ENCODE peak calls at places on chromosomes 4 and X, in five cellular contexts. L is activated effector memory CD4-positive, alpha-beta T cell treated with anti-CD3 and anti-CD28 coated beads, Interleukin-2, amount 50 U/mL, for 16 hours; X is GF-D8; T is AG09309; S is cardiac muscle cell. P is an unnamed sample.
A peak's percentile ranks its signal among the peaks of the same experiment; 100 is the strongest.

GRCh38 chr4:24321151-24321550 is 263.2 kb downstream of the DHX15 start:
- DNase-seq in X (no peak), S (no peak), T (peak; percentile 52), L (no peak), P (no peak)

GRCh38 chrX:109732319-109732779 is 708 bp downstream of the ACSL4 start:
- DNase-seq in X (peak; percentile 18), S (peak; percentile 15), L (no peak), T (no peak), P (no peak)

GRCh38 chr4:141027421-141027820 is 105.8 kb downstream of the RNF150 start:
- DNase-seq in S (peak; percentile 44), L (no peak), X (no peak), T (no peak), P (no peak)

GRCh38 chr4:37628977-37629609 is 57.1 kb downstream of the RELL1 start:
- DNase-seq in S (no peak), X (no peak), T (peak; percentile 46), L (no peak), P (no peak)

GRCh38 chr4:122005064-122005755 is 53.4 kb upstream of the TRPC3 start:
- DNase-seq in T (no peak), S (no peak), L (no peak), X (no peak), P (no peak)

GRCh38 chr4:155543126-155543765 is 123.4 kb upstream of the GUCY1A1 start:
- DNase-seq in T (no peak), L (no peak), X (no peak), S (no peak), P (no peak)

GRCh38 chrX:348461-349117 is 30.0 kb upstream of the GTPBP6 start:
- DNase-seq in X (no peak), L (no peak), T (no peak), S (no peak), P (no peak)

GRCh38 chr4:159516556-159516955 is 413.7 kb downstream of the RAPGEF2 start:
- DNase-seq in T (peak; percentile 2), L (no peak), S (no peak), X (no peak), P (no peak)

GRCh38 chrX:1394731-1395501 is 3.0 kb upstream of the SLC25A6 start:
- DNase-seq in T (no peak), L (peak; percentile 61), S (no peak), X (no peak), P (no peak)

GRCh38 chr4:72690782-72691181 is 121.8 kb upstream of the ADAMTS3 start:
- DNase-seq in L (no peak), S (peak; percentile 11), T (no peak), X (no peak), P (no peak)

GRCh38 chr4:48863728-48864127 is 32.8 kb downstream of the OCIAD1 start:
- DNase-seq in L (no peak), T (no peak), X (no peak), S (no peak), P (no peak)

GRCh38 chr4:53601251-53601764 is 10.0 kb upstream of the LNX1 start:
- DNase-seq in S (peak; percentile 43), X (no peak), T (no peak), L (no peak), P (no peak)